ENCODE peak calls at places on chromosome 6, in four cellular contexts. B is fibroblast of lung, Y is IMR-90, U is thoracic aorta. N is an unnamed sample.
A peak's percentile ranks its signal among the peaks of the same experiment; 100 is the strongest.

GRCh38 chr6:21998539-21998938 is 298.3 kb downstream of the PRL start:
- DNase-seq in B (no peak), Y (no peak), U (no peak), N (no peak)

GRCh38 chr6:132648356-132648755 is 10.6 kb downstream of the TAAR1 start:
- DNase-seq in B (peak; percentile 84), Y (peak; percentile 74), U (no peak), N (peak; percentile 61)

GRCh38 chr6:138787138-138787537 is 8.7 kb upstream of the ECT2L start:
- DNase-seq in B (no peak), Y (no peak), U (no peak), N (no peak)

GRCh38 chr6:42010185-42010872 is 40.0 kb upstream of the TAF8 start:
- DNase-seq in B (no peak), Y (no peak), U (no peak), N (peak; percentile 33)

GRCh38 chr6:77326029-77326428 is 137.3 kb downstream of the HTR1B start:
- DNase-seq in B (peak; percentile 2), Y (peak; percentile 47), U (no peak), N (no peak)

GRCh38 chr6:37566209-37566859 is 66.6 kb upstream of the CCDC167 start:
- DNase-seq in B (peak; percentile 35), Y (no peak), U (no peak), N (peak; percentile 29)

GRCh38 chr6:25494469-25494868 is 157.5 kb upstream of the SCGN start:
- DNase-seq in B (no peak), Y (no peak), U (no peak), N (no peak)

GRCh38 chr6:18245642-18246041 is 18.7 kb downstream of the DEK start:
- DNase-seq in B (no peak), Y (no peak), U (no peak), N (no peak)

GRCh38 chr6:97947841-97948240 is 664.8 kb upstream of the MMS22L start:
- DNase-seq in B (peak; percentile 96), Y (peak; percentile 10), U (no peak), N (peak; percentile 73)

GRCh38 chr6:18681828-18682503 is 294.8 kb downstream of the RNF144B start:
- DNase-seq in B (no peak), Y (no peak), U (no peak), N (no peak)

GRCh38 chr6:109901976-109902375 is 76.1 kb upstream of the GPR6 start:
- DNase-seq in B (peak; percentile 17), Y (no peak), U (no peak), N (no peak)

GRCh38 chr6:109456710-109457595 is 1.4 kb upstream of the MICAL1 start:
- DNase-seq in B (peak; percentile 59), Y (peak; percentile 31), U (no peak), N (peak; percentile 68)

GRCh38 chr6:70566751-70567382 is at the start of gene SDHAF4:
- DNase-seq in B (peak; percentile 75), Y (peak; percentile 76), U (peak; percentile 80), N (peak; percentile 87)
- TF ChIP-seq CTCF in B (no peak), Y (no peak), U (peak; percentile 34), N (no peak)

GRCh38 chr6:36501686-36502085 is 45.6 kb downstream of the STK38 start:
- DNase-seq in B (peak; percentile 54), Y (no peak), U (no peak), N (no peak)

GRCh38 chr6:36504982-36505381 is 42.3 kb downstream of the STK38 start:
- DNase-seq in B (peak; percentile 41), Y (peak; percentile 29), U (no peak), N (peak; percentile 34)

GRCh38 chr6:36495086-36495485 is 52.2 kb downstream of the STK38 start:
- DNase-seq in B (no peak), Y (no peak), U (no peak), N (no peak)

GRCh38 chr6:36499918-36500317 is 47.4 kb downstream of the STK38 start:
- DNase-seq in B (no peak), Y (peak; percentile 16), U (no peak), N (no peak)
- H3K4me3 ChIP-seq in B (no peak overlapping the region), Y (no peak overlapping the region), U (no peak overlapping the region), N (no peak overlapping the region)

DNA sequence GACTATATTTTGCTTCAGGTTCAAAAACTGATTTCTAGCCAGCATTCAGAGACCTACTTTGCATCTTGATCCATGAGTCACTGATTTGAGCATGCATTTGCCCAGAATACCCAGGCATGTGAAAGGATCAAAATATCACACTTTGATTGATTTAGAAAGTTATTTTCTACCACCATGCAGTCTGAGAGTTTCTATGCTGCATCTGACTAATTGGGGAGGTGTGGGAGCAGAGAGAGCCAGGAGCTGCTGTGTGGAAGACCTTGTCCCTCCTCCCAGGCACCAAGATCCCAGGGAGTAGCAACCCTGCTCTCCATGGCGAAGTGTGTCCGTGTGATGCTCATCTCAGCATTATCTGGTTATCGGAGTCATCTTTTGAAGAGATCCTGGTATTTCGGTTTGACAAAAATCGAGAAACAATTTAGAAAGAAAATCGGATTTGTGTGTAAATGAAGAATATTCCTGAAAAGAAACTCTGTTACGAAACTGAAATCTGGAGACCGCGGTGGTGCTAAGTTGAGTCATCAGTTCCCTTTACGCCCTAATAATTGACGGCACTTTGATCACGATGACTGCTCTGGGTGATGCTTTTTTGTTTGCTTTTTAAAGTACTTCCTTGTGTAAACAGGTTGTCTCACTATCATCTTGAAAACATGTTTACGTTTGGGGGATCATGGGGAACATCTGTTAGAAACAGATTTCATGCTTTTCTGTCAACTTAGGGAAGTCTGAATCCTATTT is 193.4 kb downstream of the BACH2 start:
- DNase-seq in B (peak; percentile 59), Y (no peak), U (no peak), N (no peak)
- TF ChIP-seq CTCF in B (no peak), Y (no peak), U (no peak), N (no peak)

GRCh38 chr6:130602151-130602770 is 224.9 kb upstream of the SMLR1 start:
- DNase-seq in B (peak; percentile 99), Y (peak; percentile 98), U (no peak), N (peak; percentile 85)
- H3K4me3 ChIP-seq in B (no peak overlapping the region), Y (no peak overlapping the region), U (no peak overlapping the region), N (no peak overlapping the region)

GRCh38 chr6:118252474-118252873 is 295.6 kb upstream of the PLN start:
- DNase-seq in B (no peak), Y (no peak), U (no peak), N (no peak)
- TF ChIP-seq CTCF in B (no peak), Y (no peak), U (no peak), N (no peak)

GRCh38 chr6:43269273-43270007 is 26.2 kb downstream of the TTBK1 start:
- DNase-seq in B (no peak), Y (no peak), U (no peak), N (no peak)
- H3K4me3 ChIP-seq in B (no peak overlapping the region), Y (peak overlapping the region; percentile 30), U (peak overlapping the region; percentile 66), N (peak overlapping the region; percentile 22)

GRCh38 chr6:89944826-89945407 is 50.6 kb downstream of the GJA10 start:
- DNase-seq in B (peak; percentile 14), Y (peak; percentile 33), U (no peak), N (peak; percentile 41)
- TF ChIP-seq CTCF in B (peak; percentile 16), Y (peak; percentile 46), U (peak; percentile 18), N (peak; percentile 52)

GRCh38 chr6:46735720-46736031 is 501 bp upstream of the PLA2G7 start:
- DNase-seq in B (no peak), Y (no peak), U (no peak), N (no peak)
- H3K4me3 ChIP-seq in B (no peak overlapping the region), Y (no peak overlapping the region), U (peak overlapping the region; percentile 79), N (no peak overlapping the region)

GRCh38 chr6:7086488-7086887 is 21.3 kb upstream of the RREB1 start:
- DNase-seq in B (peak; percentile 29), Y (peak; percentile 28), U (no peak), N (peak; percentile 26)
- TF ChIP-seq CTCF in B (no peak), Y (no peak), U (no peak), N (peak; percentile 11)

N was measured in fibroblast of pulmonary artery.